ENCODE peak calls at places on chromosomes 13 and 19, in seven cellular contexts. B is tibial nerve, P is stomach, J is A549, G is suprapubic skin, W is ovary, X is K562. D is an unnamed sample.

GRCh38 chr13:44815507-44816074 is 173.7 kb downstream of the NUFIP1 start:
- DNase-seq in B (no peak), P (no peak), J (peak), G (no peak), W (peak), X (no peak), D (no peak)

GRCh38 chr13:40490086-40490723 is 176.2 kb downstream of the FOXO1 start:
- DNase-seq in B (no peak), P (peak), J (no peak), G (no peak), W (no peak), X (no peak), D (no peak)

GRCh38 chr19:51594774-51595109 is 23.7 kb downstream of the ZNF175 start:
- DNase-seq in B (no peak), P (no peak), J (no peak), G (no peak), W (no peak), X (no peak), D (no peak)

GRCh38 chr13:21318891-21319532 is 140.1 kb downstream of the ZDHHC20 start:
- DNase-seq in B (no peak), P (no peak), J (no peak), G (no peak), W (no peak), X (no peak), D (no peak)

GRCh38 chr13:45511310-45512147 is 46.8 kb downstream of the COG3 start:
- DNase-seq in B (no peak), P (no peak), J (peak), G (no peak), W (no peak), X (peak), D (no peak)

GRCh38 chr19:571127-571974 is 1.0 kb upstream of the BSG start:
- DNase-seq in B (no peak), P (peak), J (peak), G (peak), W (peak), X (peak), D (no peak)

GRCh38 chr19:16153582-16154336 is 10.3 kb downstream of the HSH2D start:
- DNase-seq in B (no peak), P (no peak), J (peak), G (no peak), W (no peak), X (peak), D (no peak)

GRCh38 chr19:6639439-6639838 is 30.5 kb downstream of the TNFSF14 start:
- DNase-seq in B (no peak), P (no peak), J (no peak), G (no peak), W (no peak), X (peak), D (peak)

GRCh38 chr13:57865600-57866294 is 234.2 kb downstream of the PCDH17 start:
- DNase-seq in B (no peak), P (no peak), J (no peak), G (no peak), W (no peak), X (peak), D (no peak)

GRCh38 chr13:52158629-52159158 is 703 bp downstream of the NEK3 start:
- DNase-seq in B (no peak), P (no peak), J (peak), G (no peak), W (peak), X (peak), D (peak)

GRCh38 chr19:48965033-48965805 is at the start of gene FTL:
- DNase-seq in B (peak), P (peak), J (peak), G (peak), W (peak), X (peak), D (peak)

GRCh38 chr19:28898279-28898678 is 314.7 kb downstream of the UQCRFS1 start:
- DNase-seq in B (no peak), P (no peak), J (no peak), G (no peak), W (no peak), X (no peak), D (no peak)

GRCh38 chr13:62643007-62643483 is 1227.4 kb upstream of the PCDH20 start:
- DNase-seq in B (no peak), P (no peak), J (peak), G (no peak), W (no peak), X (no peak), D (no peak)

GRCh38 chr13:46641274-46642081 is 88.5 kb downstream of the LRCH1 start:
- DNase-seq in B (no peak), P (peak), J (no peak), G (no peak), W (no peak), X (no peak), D (no peak)

GRCh38 chr19:9834726-9835506 is at the start of gene PIN1:
- DNase-seq in B (peak), P (peak), J (peak), G (peak), W (peak), X (peak), D (peak)

GRCh38 chr19:46133101-46133627 is 8.7 kb upstream of the IGFL3 start:
- DNase-seq in B (no peak), P (no peak), J (peak), G (no peak), W (peak), X (peak), D (peak)

GRCh38 chr19:15587663-15588062 is 27.4 kb upstream of the CYP4F8 start:
- DNase-seq in B (no peak), P (peak), J (no peak), G (no peak), W (no peak), X (no peak), D (no peak)

GRCh38 chr13:97555034-97555433 is 121.1 kb downstream of the RAP2A start:
- DNase-seq in B (no peak), P (no peak), J (no peak), G (no peak), W (no peak), X (no peak), D (no peak)

GRCh38 chr13:59458908-59459579 is 704.7 kb downstream of the DIAPH3 start:
- DNase-seq in B (no peak), P (no peak), J (no peak), G (no peak), W (no peak), X (no peak), D (no peak)

GRCh38 chr13:47869780-47870179 is 131.3 kb downstream of the SUCLA2 start:
- DNase-seq in B (no peak), P (no peak), J (no peak), G (no peak), W (no peak), X (no peak), D (no peak)

GRCh38 chr13:43852923-43853404 is 26.6 kb downstream of the CCDC122 start:
- DNase-seq in B (no peak), P (no peak), J (no peak), G (no peak), W (no peak), X (no peak), D (no peak)

GRCh38 chr13:98141938-98142426 is 912 bp upstream of the FARP1 start:
- DNase-seq in B (no peak), P (peak), J (no peak), G (no peak), W (peak), X (no peak), D (no peak)

DNA sequence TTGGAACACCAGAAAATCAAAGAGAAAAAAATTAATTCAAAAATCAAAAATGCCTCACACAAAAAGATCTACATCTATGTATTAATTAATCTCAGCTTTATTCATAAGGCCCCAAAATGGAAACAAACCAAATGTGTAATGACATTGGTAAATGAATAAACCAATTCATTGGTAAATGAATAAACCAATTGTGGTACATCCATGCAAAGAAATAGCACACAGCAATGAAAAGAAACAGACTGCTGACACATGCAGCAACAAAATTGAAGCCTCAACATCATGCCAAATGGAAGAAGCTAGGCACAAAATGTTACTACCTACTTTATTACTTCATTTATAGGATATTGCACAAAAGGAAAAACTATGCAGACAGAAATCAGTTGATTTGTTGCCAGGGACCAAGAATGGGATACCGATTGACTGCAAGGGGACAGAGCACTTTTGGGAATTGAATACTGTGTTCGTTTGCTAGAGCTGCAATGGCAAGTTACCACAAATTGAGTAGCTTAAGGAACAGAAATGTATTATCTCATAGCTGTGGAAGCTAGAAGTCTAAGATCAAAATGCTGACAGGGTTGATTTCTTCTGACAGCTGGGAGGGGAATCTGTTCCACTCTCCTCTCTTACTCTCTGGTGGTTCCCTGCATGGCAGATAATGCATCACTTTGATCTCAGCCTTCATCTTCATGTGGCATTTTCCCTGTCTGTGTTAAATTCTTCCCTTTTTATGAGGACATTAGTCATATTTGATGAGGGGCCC is 252.8 kb downstream of the RFC3 start:
- DNase-seq in B (no peak), P (no peak), J (no peak), G (no peak), W (no peak), X (no peak), D (no peak)
- H3K27ac ChIP-seq in B (no peak), P (no peak), J (no peak), G (no peak), W (no peak), X (no peak), D (no peak)

DNA sequence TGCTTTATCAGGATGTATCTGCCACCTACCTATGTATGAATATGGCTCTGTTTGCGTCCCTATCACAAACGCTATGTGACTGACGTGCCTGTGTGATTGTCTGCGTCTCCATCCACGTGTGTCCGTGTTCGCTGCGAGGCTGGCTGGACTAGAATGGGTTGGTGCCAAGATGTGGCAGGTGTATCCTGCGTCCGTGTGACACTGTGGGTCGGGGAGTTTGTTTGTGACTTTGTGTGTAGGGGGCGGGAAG is 6.7 kb upstream of the HOOK2 start:
- DNase-seq in B (no peak), P (no peak), J (no peak), G (peak), W (no peak), X (no peak), D (no peak)
- TF ChIP-seq CTCF in B (no peak), P (no peak), J (no peak), G (no peak), W (no peak), X (no peak), D (no peak)

DNA sequence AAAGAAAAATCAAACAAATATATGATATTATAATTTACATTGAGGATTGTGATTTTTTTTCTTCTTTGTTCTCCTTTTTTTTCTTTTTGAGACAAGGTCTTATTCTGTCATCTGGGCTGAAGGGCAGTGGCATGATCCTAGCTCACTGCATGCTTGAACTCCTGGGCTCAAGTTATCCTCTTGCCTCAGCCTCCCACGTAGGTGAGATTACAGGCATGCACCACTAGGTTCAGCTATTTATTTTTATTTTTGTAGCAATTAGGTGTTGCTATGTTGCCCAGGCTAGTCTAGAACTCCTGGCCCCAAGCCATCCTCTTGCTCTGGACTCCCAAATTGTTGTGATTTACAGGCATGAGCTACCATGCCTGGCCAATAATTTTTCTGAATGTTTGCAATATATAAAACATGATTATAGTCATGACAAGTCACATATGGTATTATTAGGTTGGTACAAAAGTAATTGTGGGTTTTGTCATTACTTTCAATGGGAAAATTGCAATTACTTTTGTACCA is 161.1 kb upstream of the ATXN8OS start:
- DNase-seq in B (no peak), P (no peak), J (no peak), G (no peak), W (no peak), X (no peak), D (no peak)
- TF ChIP-seq EP300 in B (no peak), P (no peak), J (no peak), G (no peak), W (no peak), X (no peak), D (no peak)

GRCh38 chr19:40614595-40615411 is 13.6 kb downstream of the LTBP4 start:
- DNase-seq in B (peak), P (peak), J (peak), G (peak), W (peak), X (peak), D (no peak)
- H3K27ac ChIP-seq in B (peak), P (peak), J (no peak), G (peak), W (peak), X (peak), D (peak)

D was measured in esophagus muscularis mucosa.